ENCODE peak calls at places on chromosomes 6 and 20, in four cellular contexts. One of them, this sample, is unnamed.

GRCh38 chr20:50369225-50370035 is 140.8 kb upstream of the PTPN1 start:
- DNase-seq in astrocyte: no peak
- DNase-seq in activated CD8-positive, alpha-beta memory T cell treated with anti-CD3 and anti-CD28 coated beads for 24 hours: no peak
- DNase-seq in sciatic nerve: no peak
- DNase-seq in this sample: peak

GRCh38 chr6:24205020-24205492 is 79.0 kb downstream of the NRSN1 start:
- DNase-seq in activated CD8-positive, alpha-beta memory T cell treated with anti-CD3 and anti-CD28 coated beads for 24 hours: no peak
- DNase-seq in sciatic nerve: no peak
- DNase-seq in astrocyte: peak
- DNase-seq in this sample: no peak

GRCh38 chr6:56387621-56388413 is 140.4 kb upstream of the COL21A1 start:
- DNase-seq in sciatic nerve: no peak
- DNase-seq in astrocyte: no peak
- DNase-seq in activated CD8-positive, alpha-beta memory T cell treated with anti-CD3 and anti-CD28 coated beads for 24 hours: no peak
- DNase-seq in this sample: no peak

GRCh38 chr6:166957087-166957804 is 896 bp upstream of the RNASET2 start:
- DNase-seq in astrocyte: no peak
- DNase-seq in sciatic nerve: peak
- DNase-seq in activated CD8-positive, alpha-beta memory T cell treated with anti-CD3 and anti-CD28 coated beads for 24 hours: peak
- DNase-seq in this sample: peak

GRCh38 chr20:50323777-50324604 is 133.4 kb downstream of the CEBPB start:
- DNase-seq in sciatic nerve: no peak
- DNase-seq in astrocyte: no peak
- DNase-seq in activated CD8-positive, alpha-beta memory T cell treated with anti-CD3 and anti-CD28 coated beads for 24 hours: no peak
- DNase-seq in this sample: peak

GRCh38 chr6:145327497-145328055 is 407.7 kb downstream of the EPM2A start:
- DNase-seq in astrocyte: no peak
- DNase-seq in activated CD8-positive, alpha-beta memory T cell treated with anti-CD3 and anti-CD28 coated beads for 24 hours: no peak
- DNase-seq in sciatic nerve: no peak
- DNase-seq in this sample: no peak

GRCh38 chr6:34462561-34462971 is 3.3 kb upstream of the PACSIN1 start:
- DNase-seq in activated CD8-positive, alpha-beta memory T cell treated with anti-CD3 and anti-CD28 coated beads for 24 hours: no peak
- DNase-seq in astrocyte: no peak
- DNase-seq in sciatic nerve: no peak
- DNase-seq in this sample: no peak

GRCh38 chr6:24883618-24884017 is 52.1 kb downstream of the RIPOR2 start:
- DNase-seq in activated CD8-positive, alpha-beta memory T cell treated with anti-CD3 and anti-CD28 coated beads for 24 hours: no peak
- DNase-seq in astrocyte: peak
- DNase-seq in sciatic nerve: no peak
- DNase-seq in this sample: no peak

GRCh38 chr20:62500237-62500864 is 24.6 kb upstream of the GATA5 start:
- DNase-seq in sciatic nerve: peak
- DNase-seq in astrocyte: peak
- DNase-seq in activated CD8-positive, alpha-beta memory T cell treated with anti-CD3 and anti-CD28 coated beads for 24 hours: peak
- DNase-seq in this sample: peak

GRCh38 chr20:41391587-41392001 is 25.0 kb upstream of the EMILIN3 start:
- DNase-seq in astrocyte: peak
- DNase-seq in activated CD8-positive, alpha-beta memory T cell treated with anti-CD3 and anti-CD28 coated beads for 24 hours: no peak
- DNase-seq in sciatic nerve: no peak
- DNase-seq in this sample: no peak

GRCh38 chr20:33669873-33670640 is 3.3 kb downstream of the ACTL10 start:
- DNase-seq in sciatic nerve: no peak
- DNase-seq in astrocyte: no peak
- DNase-seq in activated CD8-positive, alpha-beta memory T cell treated with anti-CD3 and anti-CD28 coated beads for 24 hours: no peak
- DNase-seq in this sample: no peak

GRCh38 chr6:37206674-37207073 is 36.7 kb downstream of the PIM1 start:
- DNase-seq in activated CD8-positive, alpha-beta memory T cell treated with anti-CD3 and anti-CD28 coated beads for 24 hours: no peak
- DNase-seq in sciatic nerve: no peak
- DNase-seq in astrocyte: no peak
- DNase-seq in this sample: no peak

GRCh38 chr20:1935696-1936366 is 40.6 kb downstream of the SIRPA start:
- DNase-seq in astrocyte: no peak
- DNase-seq in sciatic nerve: no peak
- DNase-seq in activated CD8-positive, alpha-beta memory T cell treated with anti-CD3 and anti-CD28 coated beads for 24 hours: no peak
- DNase-seq in this sample: peak

GRCh38 chr20:5703542-5704215 is 46.5 kb upstream of the SHLD1 start:
- DNase-seq in sciatic nerve: no peak
- DNase-seq in astrocyte: no peak
- DNase-seq in activated CD8-positive, alpha-beta memory T cell treated with anti-CD3 and anti-CD28 coated beads for 24 hours: no peak
- DNase-seq in this sample: no peak

GRCh38 chr6:136920858-136921520 is 1.1 kb upstream of the SLC35D3 start:
- DNase-seq in astrocyte: no peak
- DNase-seq in sciatic nerve: no peak
- DNase-seq in activated CD8-positive, alpha-beta memory T cell treated with anti-CD3 and anti-CD28 coated beads for 24 hours: peak
- DNase-seq in this sample: peak

GRCh38 chr20:11012975-11013374 is 339.2 kb upstream of the JAG1 start:
- DNase-seq in sciatic nerve: no peak
- DNase-seq in astrocyte: peak
- DNase-seq in activated CD8-positive, alpha-beta memory T cell treated with anti-CD3 and anti-CD28 coated beads for 24 hours: no peak
- DNase-seq in this sample: no peak

GRCh38 chr6:74598473-74599393 is 607.1 kb downstream of the COL12A1 start:
- DNase-seq in astrocyte: peak
- DNase-seq in sciatic nerve: no peak
- DNase-seq in activated CD8-positive, alpha-beta memory T cell treated with anti-CD3 and anti-CD28 coated beads for 24 hours: no peak
- DNase-seq in this sample: no peak

GRCh38 chr20:40532103-40532502 is 156.9 kb downstream of the MAFB start:
- DNase-seq in astrocyte: no peak
- DNase-seq in activated CD8-positive, alpha-beta memory T cell treated with anti-CD3 and anti-CD28 coated beads for 24 hours: no peak
- DNase-seq in sciatic nerve: no peak
- DNase-seq in this sample: no peak

GRCh38 chr6:7268362-7269310 is 44.4 kb downstream of the SSR1 start:
- DNase-seq in astrocyte: no peak
- DNase-seq in activated CD8-positive, alpha-beta memory T cell treated with anti-CD3 and anti-CD28 coated beads for 24 hours: peak
- DNase-seq in sciatic nerve: no peak
- DNase-seq in this sample: no peak

GRCh38 chr20:37316116-37316774 is 26.8 kb downstream of the MANBAL start:
- DNase-seq in activated CD8-positive, alpha-beta memory T cell treated with anti-CD3 and anti-CD28 coated beads for 24 hours: no peak
- DNase-seq in astrocyte: no peak
- DNase-seq in sciatic nerve: no peak
- DNase-seq in this sample: no peak

GRCh38 chr6:131251593-131252204 is 116.4 kb downstream of the AKAP7 start:
- DNase-seq in activated CD8-positive, alpha-beta memory T cell treated with anti-CD3 and anti-CD28 coated beads for 24 hours: no peak
- DNase-seq in astrocyte: no peak
- DNase-seq in sciatic nerve: no peak
- DNase-seq in this sample: no peak

GRCh38 chr20:59001449-59002171 is 5.4 kb downstream of the CTSZ start:
- DNase-seq in activated CD8-positive, alpha-beta memory T cell treated with anti-CD3 and anti-CD28 coated beads for 24 hours: no peak
- DNase-seq in astrocyte: no peak
- DNase-seq in sciatic nerve: peak
- DNase-seq in this sample: no peak

GRCh38 chr6:29667158-29667557 is 10.3 kb downstream of the MOG start:
- DNase-seq in sciatic nerve: no peak
- DNase-seq in astrocyte: no peak
- DNase-seq in activated CD8-positive, alpha-beta memory T cell treated with anti-CD3 and anti-CD28 coated beads for 24 hours: no peak
- DNase-seq in this sample: no peak

GRCh38 chr6:106924699-106925523 is 49.6 kb downstream of the CD24 start:
- DNase-seq in sciatic nerve: no peak
- DNase-seq in astrocyte: no peak
- DNase-seq in activated CD8-positive, alpha-beta memory T cell treated with anti-CD3 and anti-CD28 coated beads for 24 hours: no peak
- DNase-seq in this sample: no peak

GRCh38 chr6:142635130-142635529 is 309.8 kb downstream of the HIVEP2 start:
- DNase-seq in astrocyte: peak
- DNase-seq in sciatic nerve: no peak
- DNase-seq in activated CD8-positive, alpha-beta memory T cell treated with anti-CD3 and anti-CD28 coated beads for 24 hours: no peak
- DNase-seq in this sample: no peak

GRCh38 chr6:116973992-116974391 is 97.0 kb downstream of the RFX6 start:
- DNase-seq in activated CD8-positive, alpha-beta memory T cell treated with anti-CD3 and anti-CD28 coated beads for 24 hours: no peak
- DNase-seq in sciatic nerve: no peak
- DNase-seq in astrocyte: no peak
- DNase-seq in this sample: no peak

GRCh38 chr6:119110601-119111548 is 32.4 kb upstream of the FAM184A start:
- DNase-seq in sciatic nerve: no peak
- DNase-seq in activated CD8-positive, alpha-beta memory T cell treated with anti-CD3 and anti-CD28 coated beads for 24 hours: no peak
- DNase-seq in astrocyte: peak
- DNase-seq in this sample: no peak

GRCh38 chr6:154749341-154749740 is 16.1 kb downstream of the SCAF8 start:
- DNase-seq in activated CD8-positive, alpha-beta memory T cell treated with anti-CD3 and anti-CD28 coated beads for 24 hours: no peak
- DNase-seq in astrocyte: no peak
- DNase-seq in sciatic nerve: no peak
- DNase-seq in this sample: no peak

GRCh38 chr20:50787181-50787580 is 7.7 kb upstream of the BCAS4 start:
- DNase-seq in sciatic nerve: peak
- DNase-seq in activated CD8-positive, alpha-beta memory T cell treated with anti-CD3 and anti-CD28 coated beads for 24 hours: no peak
- DNase-seq in astrocyte: no peak
- DNase-seq in this sample: no peak

GRCh38 chr6:102986086-102986485 is 1592.6 kb downstream of the GRIK2 start:
- DNase-seq in activated CD8-positive, alpha-beta memory T cell treated with anti-CD3 and anti-CD28 coated beads for 24 hours: no peak
- DNase-seq in sciatic nerve: no peak
- DNase-seq in astrocyte: no peak
- DNase-seq in this sample: no peak

GRCh38 chr20:7935027-7935551 is 5.2 kb downstream of the HAO1 start:
- DNase-seq in astrocyte: no peak
- DNase-seq in activated CD8-positive, alpha-beta memory T cell treated with anti-CD3 and anti-CD28 coated beads for 24 hours: no peak
- DNase-seq in sciatic nerve: no peak
- DNase-seq in this sample: no peak

GRCh38 chr20:4797275-4797674 is 75.6 kb downstream of the PRND start:
- DNase-seq in activated CD8-positive, alpha-beta memory T cell treated with anti-CD3 and anti-CD28 coated beads for 24 hours: no peak
- DNase-seq in astrocyte: no peak
- DNase-seq in sciatic nerve: no peak
- DNase-seq in this sample: no peak

GRCh38 chr6:8481727-8482126 is 46.4 kb upstream of the SLC35B3 start:
- DNase-seq in activated CD8-positive, alpha-beta memory T cell treated with anti-CD3 and anti-CD28 coated beads for 24 hours: no peak
- DNase-seq in sciatic nerve: no peak
- DNase-seq in astrocyte: no peak
- DNase-seq in this sample: no peak

GRCh38 chr6:127791779-127792528 is 108.9 kb downstream of the THEMIS start:
- DNase-seq in sciatic nerve: no peak
- DNase-seq in astrocyte: no peak
- DNase-seq in activated CD8-positive, alpha-beta memory T cell treated with anti-CD3 and anti-CD28 coated beads for 24 hours: no peak
- DNase-seq in this sample: peak

GRCh38 chr20:32789896-32790750 is 27.9 kb downstream of the DNMT3B start:
- DNase-seq in astrocyte: peak
- DNase-seq in activated CD8-positive, alpha-beta memory T cell treated with anti-CD3 and anti-CD28 coated beads for 24 hours: peak
- DNase-seq in sciatic nerve: peak
- DNase-seq in this sample: peak

GRCh38 chr6:96520039-96520850 is 1.4 kb upstream of the UFL1 start:
- DNase-seq in astrocyte: peak
- DNase-seq in activated CD8-positive, alpha-beta memory T cell treated with anti-CD3 and anti-CD28 coated beads for 24 hours: no peak
- DNase-seq in sciatic nerve: no peak
- DNase-seq in this sample: no peak

GRCh38 chr6:97186416-97186999 is 96.5 kb downstream of the MMS22L start:
- DNase-seq in sciatic nerve: peak
- DNase-seq in astrocyte: no peak
- DNase-seq in activated CD8-positive, alpha-beta memory T cell treated with anti-CD3 and anti-CD28 coated beads for 24 hours: peak
- DNase-seq in this sample: peak

GRCh38 chr6:107866606-107867301 is 42.6 kb upstream of the SCML4 start:
- DNase-seq in sciatic nerve: no peak
- DNase-seq in astrocyte: no peak
- DNase-seq in activated CD8-positive, alpha-beta memory T cell treated with anti-CD3 and anti-CD28 coated beads for 24 hours: no peak
- DNase-seq in this sample: no peak

This sample was measured in upper lobe of right lung.